ENCODE peak calls at places on chromosomes 13 and 19, in five cellular contexts. A is type B pancreatic cell, F is epithelial cell of esophagus, E is AG09319, R is AG04449. U is an unnamed sample.

GRCh38 chr13:25847635-25848616 is 203.9 kb downstream of the SHISA2 start:
- DNase-seq in A (no peak), F (no peak), E (no peak), R (no peak), U (no peak)

GRCh38 chr19:2476451-2477140 is 669 bp downstream of the GADD45B start:
- DNase-seq in A (no peak), F (peak; percentile 44), E (no peak), R (no peak), U (peak; percentile 90)

GRCh38 chr19:7426986-7427385 is 61.8 kb downstream of the PEX11G start:
- DNase-seq in A (no peak), F (no peak), E (no peak), R (no peak), U (no peak)

GRCh38 chr13:91630916-91631315 is 232.5 kb downstream of the GPC5 start:
- DNase-seq in A (no peak), F (no peak), E (no peak), R (no peak), U (no peak)

GRCh38 chr19:12825259-12826131 is 8.9 kb downstream of the RTBDN start:
- DNase-seq in A (no peak), F (no peak), E (no peak), R (no peak), U (no peak)

GRCh38 chr19:39303373-39304184 is 7.4 kb downstream of the IFNL1 start:
- DNase-seq in A (no peak), F (no peak), E (no peak), R (no peak), U (no peak)

GRCh38 chr19:36128392-36128736 is 11.5 kb upstream of the CAPNS1 start:
- DNase-seq in A (no peak), F (no peak), E (no peak), R (no peak), U (no peak)

GRCh38 chr19:8194528-8195275 is 14.5 kb upstream of the CERS4 start:
- DNase-seq in A (no peak), F (no peak), E (no peak), R (no peak), U (no peak)

GRCh38 chr13:23794267-23795161 is 94.7 kb downstream of the MIPEP start:
- DNase-seq in A (no peak), F (peak; percentile 39), E (peak; percentile 52), R (no peak), U (no peak)

GRCh38 chr13:79401259-79402071 is 4.6 kb downstream of the RBM26 start:
- DNase-seq in A (no peak), F (no peak), E (no peak), R (no peak), U (no peak)

GRCh38 chr19:58351996-58352755 is 1.1 kb downstream of the A1BG start:
- DNase-seq in A (no peak), F (no peak), E (no peak), R (no peak), U (no peak)

GRCh38 chr19:50819636-50820035 is 4.0 kb downstream of the KLK1 start:
- DNase-seq in A (no peak), F (no peak), E (no peak), R (no peak), U (no peak)

GRCh38 chr19:7550987-7551761 is 15.7 kb downstream of the PNPLA6 start:
- DNase-seq in A (peak; percentile 81), F (peak; percentile 60), E (no peak), R (no peak), U (no peak)

GRCh38 chr19:34733266-34733825 is 697 bp upstream of the ZNF181 start:
- DNase-seq in A (no peak), F (no peak), E (no peak), R (no peak), U (no peak)
- TF ChIP-seq CTCF in A (no peak), F (no peak), E (no peak), R (no peak), U (no peak)

GRCh38 chr13:89925107-89925506 is 1422.4 kb upstream of the MIR17HG start:
- DNase-seq in A (no peak), F (peak; percentile 61), E (no peak), R (no peak), U (no peak)
- TF ChIP-seq CTCF in A (peak; percentile 72), F (peak; percentile 81), E (peak; percentile 31), R (no peak), U (peak; percentile 83)

GRCh38 chr19:628168-628567 is 5.2 kb downstream of the POLRMT start:
- DNase-seq in A (no peak), F (no peak), E (no peak), R (no peak), U (no peak)
- TF ChIP-seq CTCF in A (peak; percentile 63), F (peak; percentile 23), E (peak; percentile 13), R (peak; percentile 43), U (peak; percentile 50)

DNA sequence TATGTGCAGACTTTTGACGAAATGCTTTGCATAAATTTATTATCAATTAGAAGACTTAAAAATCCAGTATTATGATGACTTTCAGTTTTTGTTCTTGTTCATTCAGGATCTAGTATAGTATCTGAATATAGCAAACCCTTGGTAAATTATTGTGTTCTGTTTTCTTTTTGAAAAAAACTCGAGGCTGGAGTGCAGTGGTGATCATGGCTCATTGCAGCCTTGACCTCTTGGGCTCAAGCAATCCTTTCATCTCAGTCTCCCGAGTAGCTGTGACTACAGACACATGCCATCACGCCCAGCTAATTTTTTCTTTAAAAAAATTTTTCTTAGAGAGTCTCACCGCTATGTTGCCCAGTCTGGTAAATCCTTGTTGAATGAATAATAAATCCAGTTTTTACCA is 4.6 kb downstream of the FARP1 start:
- DNase-seq in A (no peak), F (no peak), E (no peak), R (no peak), U (no peak)
- TF ChIP-seq CTCF in A (peak; percentile 70), F (no peak), E (no peak), R (no peak), U (no peak)

U was measured in osteocyte.